ENCODE peak calls at places on chromosomes 3 and 15, in eight cellular contexts. F is heart left ventricle; V is GM10248; B is activated B cell treated with CpG ODN at 0.5 μM for 24 hours; N is hepatocyte; H is CD8-positive, alpha-beta T cell; A is AG04450; P is AG04449. I is an unnamed sample.

GRCh38 chr3:15317164-15317477 is 15.3 kb downstream of the SH3BP5 start:
- DNase-seq in H (no peak), A (no peak), F (no peak), B (no peak), P (no peak), N (no peak), V (no peak), I (no peak)

GRCh38 chr3:136366289-136366688 is 116.1 kb downstream of the PCCB start:
- DNase-seq in V (no peak), H (no peak), P (peak), A (peak), F (no peak), N (no peak), B (no peak), I (no peak)

GRCh38 chr3:17602126-17602525 is 140.3 kb downstream of the TBC1D5 start:
- DNase-seq in H (no peak), B (no peak), P (no peak), N (no peak), F (no peak), V (no peak), A (no peak), I (no peak)

GRCh38 chr15:87142096-87142495 is 1062.4 kb downstream of the AGBL1 start:
- DNase-seq in P (no peak), A (no peak), N (no peak), B (no peak), V (no peak), H (no peak), F (no peak), I (no peak)

GRCh38 chr3:58487140-58487886 is 4.6 kb upstream of the KCTD6 start:
- DNase-seq in V (no peak), H (no peak), N (no peak), B (no peak), F (no peak), A (no peak), P (no peak), I (no peak)

GRCh38 chr3:65783117-65783516 is 255.6 kb downstream of the MAGI1 start:
- DNase-seq in N (no peak), F (no peak), B (no peak), A (no peak), H (no peak), V (no peak), P (no peak), I (no peak)

GRCh38 chr15:64522226-64522823 is 61.9 kb downstream of the ZNF609 start:
- DNase-seq in P (no peak), A (no peak), N (no peak), B (no peak), F (no peak), V (no peak), H (no peak), I (no peak)

GRCh38 chr3:73611176-73611575 is 13.6 kb downstream of the PDZRN3 start:
- DNase-seq in F (no peak), A (no peak), B (no peak), P (no peak), V (no peak), H (no peak), N (no peak), I (no peak)

GRCh38 chr3:49399467-49399866 is 12.3 kb downstream of the RHOA start:
- DNase-seq in V (no peak), B (no peak), H (no peak), P (no peak), F (no peak), N (no peak), A (no peak), I (no peak)

GRCh38 chr3:35785540-35785939 is 146.2 kb downstream of the ARPP21 start:
- DNase-seq in A (no peak), V (no peak), P (no peak), N (no peak), H (no peak), B (no peak), F (no peak), I (no peak)

GRCh38 chr15:91100561-91101355 is 701 bp downstream of the SV2B start:
- DNase-seq in H (no peak), V (no peak), F (no peak), A (no peak), B (no peak), N (no peak), P (no peak), I (no peak)

GRCh38 chr15:39578851-39579486 is 1.9 kb upstream of the THBS1 start:
- DNase-seq in B (no peak), V (no peak), P (no peak), H (no peak), A (no peak), F (no peak), N (no peak), I (no peak)

GRCh38 chr3:71361346-71361745 is 222.2 kb downstream of the FOXP1 start:
- DNase-seq in H (no peak), P (no peak), N (peak), B (no peak), V (no peak), F (no peak), A (no peak), I (no peak)

GRCh38 chr3:170226426-170226960 is 4.3 kb downstream of the PRKCI start:
- DNase-seq in P (peak), V (no peak), H (no peak), F (no peak), A (no peak), N (no peak), B (no peak), I (no peak)

GRCh38 chr3:62372621-62373041 is 719 bp downstream of the FEZF2 start:
- DNase-seq in F (no peak), N (no peak), V (no peak), B (no peak), P (no peak), H (no peak), A (no peak), I (no peak)

GRCh38 chr3:121167374-121168139 is 259.6 kb downstream of the STXBP5L start:
- DNase-seq in A (no peak), V (no peak), P (no peak), N (no peak), F (no peak), B (no peak), H (no peak), I (no peak)

GRCh38 chr15:58247803-58248503 is 109.8 kb downstream of the AQP9 start:
- DNase-seq in F (peak), B (no peak), H (no peak), A (no peak), N (no peak), V (no peak), P (no peak), I (no peak)

GRCh38 chr15:29452881-29453731 is 183.5 kb upstream of the NSMCE3 start:
- DNase-seq in A (no peak), V (no peak), N (no peak), H (no peak), B (no peak), P (no peak), F (no peak), I (no peak)

GRCh38 chr3:175956964-175957363 is 1097.8 kb downstream of the NAALADL2 start:
- DNase-seq in B (no peak), F (no peak), H (no peak), P (peak), A (no peak), V (no peak), N (no peak), I (no peak)

GRCh38 chr15:91660174-91660649 is 193.3 kb upstream of the SLCO3A1 start:
- DNase-seq in V (no peak), P (no peak), B (no peak), H (no peak), F (no peak), N (no peak), A (no peak), I (no peak)

GRCh38 chr15:77017761-77018720 is 23.1 kb downstream of the PSTPIP1 start:
- DNase-seq in B (no peak), H (no peak), P (no peak), N (no peak), F (peak), A (no peak), V (no peak), I (no peak)

GRCh38 chr3:52046186-52046913 is 10.0 kb downstream of the DUSP7 start:
- DNase-seq in H (no peak), A (peak), F (no peak), N (peak), B (no peak), V (no peak), P (peak), I (no peak)

DNA sequence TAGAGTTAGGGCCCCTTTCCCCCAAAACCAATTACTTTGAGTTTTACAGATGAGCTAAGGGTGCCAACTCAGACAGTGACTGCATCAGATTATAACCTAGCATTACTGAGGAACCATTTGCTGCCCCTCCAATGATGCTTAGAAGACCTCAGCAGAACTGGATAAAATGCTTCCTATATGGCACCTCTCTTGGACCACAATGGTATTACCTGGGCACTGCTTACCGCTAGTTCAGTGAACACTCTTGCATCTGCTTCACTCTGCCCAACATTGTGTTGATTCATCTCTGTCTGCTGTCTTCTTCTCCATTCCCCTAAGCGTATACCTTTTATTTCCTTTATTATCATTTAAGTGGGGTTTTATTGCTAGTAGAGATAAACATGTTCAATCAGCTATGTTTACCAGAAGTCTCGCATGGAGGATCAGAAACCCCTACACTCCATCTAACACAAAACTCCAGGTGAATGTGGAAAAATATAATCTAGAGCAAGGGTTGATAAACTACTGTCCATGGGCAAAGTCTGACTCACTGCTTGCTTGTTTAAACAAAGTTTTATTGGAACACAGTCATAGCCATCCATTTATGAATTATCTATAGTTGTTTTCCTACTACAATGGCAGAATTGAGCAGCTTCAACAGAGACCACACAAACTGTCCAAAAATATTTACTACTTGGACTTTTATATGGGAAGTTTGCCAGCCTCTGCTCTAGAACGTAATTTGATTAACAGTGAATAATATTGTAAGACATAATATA is 100.2 kb upstream of the PTX3 start:
- DNase-seq in N (no peak), P (no peak), V (no peak), A (no peak), F (no peak), H (no peak), B (no peak), I (no peak)
- TF ChIP-seq CTCF in N (no peak), P (no peak), V (no peak), A (no peak), F (no peak), H (no peak), B (no peak), I (no peak)

GRCh38 chr3:9233101-9233500 is 16.3 kb downstream of the SRGAP3 start:
- DNase-seq in P (no peak), A (no peak), N (no peak), V (no peak), F (no peak), B (no peak), H (no peak), I (no peak)

GRCh38 chr3:9230596-9230995 is 18.9 kb downstream of the SRGAP3 start:
- DNase-seq in P (no peak), A (no peak), V (no peak), F (no peak), B (no peak), N (no peak), H (no peak), I (no peak)

GRCh38 chr3:9231488-9231887 is 18.0 kb downstream of the SRGAP3 start:
- DNase-seq in B (no peak), F (no peak), P (no peak), H (no peak), N (no peak), V (no peak), A (no peak), I (no peak)

GRCh38 chr3:9231006-9231405 is 18.4 kb downstream of the SRGAP3 start:
- DNase-seq in P (no peak), F (no peak), H (no peak), A (no peak), V (no peak), N (no peak), B (no peak), I (no peak)

GRCh38 chr3:9234191-9234590 is 15.3 kb downstream of the SRGAP3 start:
- DNase-seq in A (no peak), F (no peak), H (no peak), N (no peak), B (no peak), P (no peak), V (no peak), I (no peak)
- TF ChIP-seq CTCF in A (no peak), F (no peak), H (no peak), N (no peak), B (no peak), P (no peak), V (no peak), I (no peak)

DNA sequence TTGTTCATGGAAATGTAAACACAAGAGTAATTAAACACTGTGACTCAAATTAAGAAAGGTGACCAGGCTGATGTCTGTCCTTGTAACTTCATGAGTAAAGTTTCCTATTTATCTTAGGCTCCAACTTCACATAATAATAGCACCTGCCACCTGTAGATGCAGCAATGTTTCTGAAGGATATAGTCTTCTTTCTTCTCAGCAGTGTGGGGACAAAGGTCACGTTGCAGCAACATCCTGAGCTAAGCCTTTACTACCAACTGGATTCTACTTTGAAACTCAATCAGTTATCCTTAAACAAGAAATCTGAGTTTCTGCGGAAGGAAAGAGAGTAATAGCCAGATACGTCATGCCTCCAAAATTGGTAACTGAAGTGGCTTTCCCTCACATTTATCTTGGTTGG is 253.1 kb downstream of the RBMS3 start:
- DNase-seq in P (no peak), B (no peak), N (peak), A (no peak), V (no peak), H (no peak), F (no peak), I (no peak)
- TF ChIP-seq CTCF in P (no peak), B (no peak), N (no peak), A (no peak), V (no peak), H (no peak), F (no peak), I (no peak)

DNA sequence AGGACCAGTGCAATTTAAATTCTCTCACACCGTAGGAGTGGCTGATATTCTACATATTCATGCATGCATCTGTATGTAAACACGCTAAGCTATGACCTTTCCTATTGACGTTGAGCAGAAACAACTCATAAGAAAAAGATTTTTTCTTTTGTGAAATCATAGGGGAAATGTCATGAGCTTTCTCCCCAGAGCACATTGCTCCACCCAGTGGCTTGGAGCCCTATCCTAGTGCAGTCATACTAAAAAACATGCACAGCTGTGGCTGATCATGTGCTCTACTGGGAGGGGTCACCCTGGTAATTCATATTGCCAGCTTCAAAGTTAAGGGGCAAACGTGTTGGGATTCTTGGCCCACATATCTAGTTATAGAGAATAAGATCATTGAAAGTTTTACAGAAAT is 1.8 kb upstream of the MESD start:
- DNase-seq in B (no peak), V (no peak), N (no peak), P (no peak), F (no peak), A (no peak), H (no peak), I (no peak)
- TF ChIP-seq CTCF in B (no peak), V (no peak), N (no peak), P (no peak), F (no peak), A (no peak), H (no peak), I (no peak)

GRCh38 chr3:155741598-155741997 is 3.3 kb downstream of the PLCH1 start:
- DNase-seq in V (no peak), N (no peak), A (no peak), H (no peak), P (no peak), B (no peak), F (no peak), I (no peak)
- TF ChIP-seq CTCF in V (no peak), N (no peak), A (no peak), H (no peak), P (no peak), B (no peak), F (no peak), I (no peak)

GRCh38 chr3:123584988-123585937 is at the start of gene HACD2:
- DNase-seq in H (peak), B (peak), A (peak), N (peak), F (peak), P (peak), V (peak), I (peak)

GRCh38 chr3:123586131-123586530 is 1.3 kb upstream of the HACD2 start:
- DNase-seq in A (no peak), F (no peak), P (no peak), V (no peak), N (peak), H (peak), B (no peak), I (no peak)

GRCh38 chr3:123583563-123583962 is 1.3 kb downstream of the HACD2 start:
- DNase-seq in V (no peak), A (no peak), H (no peak), F (no peak), P (no peak), N (no peak), B (no peak), I (no peak)

GRCh38 chr3:123582315-123582714 is 2.5 kb downstream of the HACD2 start:
- DNase-seq in V (no peak), A (no peak), P (no peak), H (no peak), F (no peak), B (no peak), N (peak), I (no peak)

GRCh38 chr3:123584284-123584987 is 417 bp downstream of the HACD2 start:
- DNase-seq in A (no peak), H (no peak), F (peak), V (peak), N (peak), B (no peak), P (no peak), I (no peak)
- TF ChIP-seq CTCF in A (no peak), H (no peak), F (no peak), V (no peak), N (peak), B (no peak), P (peak), I (peak)

DNA sequence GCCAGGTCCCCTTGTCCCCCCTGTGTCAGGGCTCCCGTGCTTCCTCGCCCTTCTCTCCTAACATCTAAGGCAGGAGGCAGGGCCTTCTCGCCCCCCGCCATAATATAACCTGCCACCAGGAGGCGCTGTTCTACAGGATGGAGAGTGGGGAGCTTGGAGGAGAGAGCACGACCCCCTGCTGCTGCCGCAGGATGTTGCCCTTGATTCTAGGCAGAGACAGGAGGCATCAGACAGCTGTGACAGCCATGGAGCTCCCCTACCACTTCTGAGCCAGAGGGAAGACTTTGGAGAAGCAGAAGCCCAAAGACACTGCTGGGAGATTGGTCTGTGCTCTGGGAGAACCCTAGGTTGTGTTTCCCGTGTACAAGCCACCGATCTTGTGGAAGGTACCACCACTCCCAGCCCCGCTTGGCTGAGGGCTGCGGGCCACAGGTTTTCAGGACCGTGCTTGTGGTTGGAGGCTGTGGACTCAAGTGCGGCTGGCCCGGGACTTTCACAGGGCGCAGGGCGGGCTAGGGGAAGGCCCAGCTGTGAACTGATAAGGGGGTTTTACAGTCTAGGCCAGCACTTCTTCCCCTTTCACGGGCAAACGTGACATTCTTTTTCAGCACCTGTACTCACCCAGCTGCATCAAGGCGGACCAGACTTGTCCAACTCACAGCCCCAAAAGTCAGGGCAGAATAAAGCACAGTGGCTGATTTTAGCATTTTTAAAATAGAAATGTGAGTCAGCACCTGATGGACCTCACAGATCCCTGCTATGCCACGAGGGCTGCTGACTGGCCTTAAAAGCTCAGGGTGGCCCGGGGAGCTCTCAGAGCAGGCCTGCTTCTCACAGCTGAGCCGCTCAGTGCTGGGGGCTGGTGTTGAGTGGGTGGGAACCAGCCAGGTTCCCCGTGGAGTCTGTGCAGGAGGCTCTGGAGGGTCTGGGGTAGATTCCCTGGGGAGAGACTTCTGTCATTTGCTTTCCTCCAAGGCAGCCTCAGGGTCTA is 2.6 kb upstream of the TIGIT start:
- DNase-seq in P (no peak), F (peak), N (peak), H (peak), B (peak), V (peak), A (no peak), I (no peak)
- TF ChIP-seq CTCF in P (peak), F (peak), N (peak), H (peak), B (peak), V (peak), A (peak), I (peak)

DNA sequence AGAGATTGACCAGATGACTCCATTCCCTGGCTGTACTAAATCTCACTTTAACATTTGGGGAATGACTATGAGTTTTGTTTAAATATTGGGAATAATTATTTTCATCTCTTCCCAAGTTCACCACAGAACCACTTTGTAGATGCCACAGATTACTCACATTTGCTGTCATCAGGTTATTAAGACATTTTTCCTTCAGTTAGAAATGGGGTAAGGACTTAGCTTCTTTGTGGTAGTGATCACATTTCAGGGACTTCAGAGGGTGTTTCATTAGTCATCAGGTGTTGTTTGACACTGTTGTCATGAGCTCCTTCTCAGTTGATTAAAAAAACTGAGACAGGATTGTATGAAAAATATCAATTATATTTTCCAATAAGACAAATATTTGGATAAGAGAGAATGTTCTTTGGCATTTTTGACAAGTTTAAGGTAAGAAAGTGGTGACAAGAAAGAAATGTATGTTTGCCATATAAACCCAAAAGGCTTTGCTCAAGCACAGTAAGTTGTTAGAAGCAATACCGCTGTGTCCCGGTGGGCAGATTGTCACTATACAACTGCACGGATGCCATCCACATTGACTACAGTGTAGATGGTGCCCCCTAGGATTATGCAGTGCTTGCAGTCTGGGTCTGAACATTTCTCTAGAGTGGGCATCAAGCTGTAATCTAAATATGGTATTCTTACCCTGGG is 22.3 kb downstream of the FBXL2 start:
- DNase-seq in V (no peak), P (peak), A (no peak), B (no peak), H (no peak), F (no peak), N (no peak), I (no peak)
- TF ChIP-seq CTCF in V (no peak), P (peak), A (no peak), B (no peak), H (no peak), F (no peak), N (no peak), I (no peak)